ENCODE peak calls at places on chromosome 20, in six cellular contexts. E is epithelial cell of esophagus, Z is omental fat pad, M is suprapubic skin, O is fibroblast of pulmonary artery, S is Panc1. P is an unnamed sample.

GRCh38 chr20:22836877-22837276 is 198.2 kb upstream of the SSTR4 start:
- DNase-seq in E (peak; percentile 47), Z (no peak), M (no peak), O (peak; percentile 44), S (no peak), P (no peak)

GRCh38 chr20:63284544-63284949 is 8.4 kb upstream of the COL20A1 start:
- DNase-seq in E (no peak), Z (no peak), M (no peak), O (no peak), S (no peak), P (no peak)

GRCh38 chr20:4195499-4195898 is 180.1 kb upstream of the RNF24 start:
- DNase-seq in E (peak; percentile 29), Z (no peak), M (no peak), O (peak; percentile 25), S (no peak), P (no peak)

GRCh38 chr20:25220021-25220730 is 24.7 kb downstream of the ENTPD6 start:
- DNase-seq in E (no peak), Z (no peak), M (peak; percentile 65), O (no peak), S (no peak), P (no peak)

GRCh38 chr20:38498909-38499308 is 26.3 kb downstream of the RALGAPB start:
- DNase-seq in E (peak; percentile 45), Z (no peak), M (no peak), O (no peak), S (no peak), P (no peak)

GRCh38 chr20:58986286-58986967 is 5.4 kb downstream of the NELFCD start:
- DNase-seq in E (no peak), Z (no peak), M (peak; percentile 29), O (no peak), S (no peak), P (no peak)

GRCh38 chr20:46350201-46350985 is 42.1 kb upstream of the CDH22 start:
- DNase-seq in E (peak; percentile 44), Z (no peak), M (no peak), O (peak; percentile 86), S (no peak), P (peak; percentile 68)

GRCh38 chr20:58944610-58945009 is 36.4 kb upstream of the NELFCD start:
- DNase-seq in E (no peak), Z (no peak), M (no peak), O (no peak), S (no peak), P (no peak)

GRCh38 chr20:21520702-21521595 is 7.1 kb upstream of the NKX2-2 start:
- DNase-seq in E (peak; percentile 65), Z (no peak), M (no peak), O (no peak), S (no peak), P (no peak)

GRCh38 chr20:62735331-62735821 is 26.7 kb downstream of the NTSR1 start:
- DNase-seq in E (no peak), Z (no peak), M (no peak), O (no peak), S (no peak), P (peak; percentile 44)

GRCh38 chr20:46139908-46140482 is 21.9 kb downstream of the CD40 start:
- DNase-seq in E (peak; percentile 80), Z (no peak), M (no peak), O (no peak), S (no peak), P (no peak)

GRCh38 chr20:62716198-62716940 is 7.7 kb downstream of the NTSR1 start:
- DNase-seq in E (no peak), Z (no peak), M (no peak), O (no peak), S (no peak), P (no peak)

GRCh38 chr20:35971981-35972380 is 3.6 kb downstream of the CNBD2 start:
- DNase-seq in E (no peak), Z (no peak), M (no peak), O (no peak), S (no peak), P (no peak)
- TF ChIP-seq CTCF in E (no peak), Z (no peak), M (no peak), O (no peak), S (no peak), P (no peak)

GRCh38 chr20:6829510-6830116 is 62.1 kb downstream of the BMP2 start:
- DNase-seq in E (peak; percentile 86), Z (no peak), M (no peak), O (peak; percentile 13), S (no peak), P (no peak)
- TF ChIP-seq CTCF in E (peak; percentile 31), Z (no peak), M (no peak), O (peak; percentile 33), S (no peak), P (no peak)

DNA sequence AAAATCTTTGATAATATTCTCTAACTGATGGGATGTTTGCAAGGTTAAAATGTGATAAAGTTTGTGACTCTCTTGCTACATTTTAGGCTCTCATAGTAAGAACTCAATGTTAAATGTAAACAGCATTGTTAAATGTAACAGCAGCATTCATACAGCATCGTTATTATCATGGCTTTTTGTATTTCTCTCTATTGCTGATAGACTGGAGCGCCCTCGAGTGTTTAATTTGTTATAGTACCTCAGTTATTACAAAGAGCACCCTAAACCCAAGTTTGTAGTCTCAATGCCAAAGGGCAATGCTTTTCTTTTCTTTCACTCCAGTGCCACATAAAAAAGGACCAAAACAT is 14.9 kb upstream of the TTPAL start:
- DNase-seq in E (peak; percentile 58), Z (no peak), M (no peak), O (peak; percentile 57), S (no peak), P (no peak)
- TF ChIP-seq CTCF in E (peak; percentile 54), Z (no peak), M (peak; percentile 6), O (peak; percentile 53), S (peak; percentile 78), P (peak; percentile 36)

GRCh38 chr20:48407710-48408109 is 420.1 kb downstream of the PREX1 start:
- DNase-seq in E (no peak), Z (no peak), M (no peak), O (no peak), S (no peak), P (no peak)

GRCh38 chr20:48403362-48403761 is 424.4 kb downstream of the PREX1 start:
- DNase-seq in E (no peak), Z (no peak), M (no peak), O (no peak), S (no peak), P (no peak)

GRCh38 chr20:48406462-48407235 is 421.1 kb downstream of the PREX1 start:
- DNase-seq in E (no peak), Z (no peak), M (no peak), O (no peak), S (no peak), P (no peak)

GRCh38 chr20:48405909-48406308 is 421.9 kb downstream of the PREX1 start:
- DNase-seq in E (no peak), Z (no peak), M (no peak), O (no peak), S (no peak), P (no peak)

GRCh38 chr20:48404598-48404997 is 423.2 kb downstream of the PREX1 start:
- DNase-seq in E (no peak), Z (no peak), M (no peak), O (no peak), S (no peak), P (no peak)
- TF ChIP-seq CTCF in E (no peak), Z (no peak), M (no peak), O (no peak), S (no peak), P (no peak)

GRCh38 chr20:53723045-53723444 is 129.4 kb upstream of the ZNF217 start:
- DNase-seq in E (no peak), Z (no peak), M (no peak), O (no peak), S (no peak), P (no peak)

GRCh38 chr20:53728359-53728758 is 134.7 kb upstream of the ZNF217 start:
- DNase-seq in E (no peak), Z (no peak), M (no peak), O (no peak), S (no peak), P (no peak)

GRCh38 chr20:53722515-53723036 is 128.9 kb upstream of the ZNF217 start:
- DNase-seq in E (no peak), Z (no peak), M (no peak), O (no peak), S (no peak), P (no peak)

GRCh38 chr20:53725575-53725970 is 131.9 kb upstream of the ZNF217 start:
- DNase-seq in E (no peak), Z (no peak), M (no peak), O (no peak), S (no peak), P (no peak)

DNA sequence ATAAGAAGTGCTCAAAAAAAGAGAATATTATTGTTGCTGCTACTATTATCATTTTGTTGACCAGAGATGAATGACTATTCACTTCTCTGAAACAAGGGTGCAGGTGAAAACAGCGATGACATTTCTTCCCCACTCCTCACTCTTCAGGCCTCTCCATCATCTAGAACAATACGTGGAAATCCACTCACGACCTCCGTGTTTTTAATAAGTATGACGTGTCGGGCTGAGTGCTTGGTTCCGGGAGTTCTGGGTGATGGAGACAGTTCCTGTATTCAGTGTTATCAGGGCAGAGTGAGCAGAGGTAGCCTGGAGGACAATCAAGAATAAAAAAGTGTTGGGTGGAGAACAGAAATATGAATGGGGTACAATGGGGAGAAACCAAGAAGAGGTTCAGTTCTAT is 130.0 kb upstream of the ZNF217 start:
- DNase-seq in E (no peak), Z (no peak), M (no peak), O (no peak), S (no peak), P (no peak)
- TF ChIP-seq CTCF in E (no peak), Z (no peak), M (no peak), O (no peak), S (no peak), P (no peak)